ENCODE peak calls at places on chromosomes 13 and 19, in four cellular contexts. One of them, this sample, is unnamed.

GRCh38 chr19:10817291-10818038 is 18.5 kb downstream of the TMED1 start:
- DNase-seq in endothelial cell: no peak
- DNase-seq in heart right ventricle: peak
- DNase-seq in Caco-2: no peak
- DNase-seq in this sample: no peak

GRCh38 chr19:49560358-49560900 is 19.9 kb downstream of the NOSIP start:
- DNase-seq in heart right ventricle: peak
- DNase-seq in Caco-2: no peak
- DNase-seq in endothelial cell: no peak
- DNase-seq in this sample: no peak

GRCh38 chr19:40646564-40647254 is 43.7 kb downstream of the NUMBL start:
- DNase-seq in heart right ventricle: no peak
- DNase-seq in endothelial cell: no peak
- DNase-seq in Caco-2: no peak
- DNase-seq in this sample: no peak

GRCh38 chr13:42405665-42406390 is 133.9 kb downstream of the AKAP11 start:
- DNase-seq in heart right ventricle: no peak
- DNase-seq in endothelial cell: no peak
- DNase-seq in Caco-2: no peak
- DNase-seq in this sample: no peak

GRCh38 chr19:10516671-10517286 is 468 bp downstream of the S1PR5 start:
- DNase-seq in heart right ventricle: no peak
- DNase-seq in endothelial cell: no peak
- DNase-seq in Caco-2: no peak
- DNase-seq in this sample: no peak

GRCh38 chr13:78660130-78660857 is 1.3 kb upstream of the OBI1 start:
- DNase-seq in Caco-2: no peak
- DNase-seq in endothelial cell: peak
- DNase-seq in heart right ventricle: no peak
- DNase-seq in this sample: no peak

GRCh38 chr19:1948676-1949075 is 7.7 kb downstream of the CSNK1G2 start:
- DNase-seq in endothelial cell: no peak
- DNase-seq in heart right ventricle: no peak
- DNase-seq in Caco-2: no peak
- DNase-seq in this sample: no peak

GRCh38 chr13:31328549-31329229 is 128.9 kb downstream of the B3GLCT start:
- DNase-seq in Caco-2: no peak
- DNase-seq in heart right ventricle: no peak
- DNase-seq in endothelial cell: no peak
- DNase-seq in this sample: no peak

GRCh38 chr19:24159707-24160106 is 72.7 kb downstream of the ZNF254 start:
- DNase-seq in heart right ventricle: no peak
- DNase-seq in endothelial cell: no peak
- DNase-seq in Caco-2: peak
- DNase-seq in this sample: no peak

GRCh38 chr19:56477429-56478338 is 539 bp upstream of the ZNF667 start:
- DNase-seq in endothelial cell: peak
- DNase-seq in heart right ventricle: peak
- DNase-seq in Caco-2: no peak
- DNase-seq in this sample: no peak

GRCh38 chr13:105660550-105660949 is 874.9 kb downstream of the EFNB2 start:
- DNase-seq in heart right ventricle: no peak
- DNase-seq in endothelial cell: no peak
- DNase-seq in Caco-2: no peak
- DNase-seq in this sample: no peak

GRCh38 chr13:26946675-26947342 is 186.2 kb upstream of the GPR12 start:
- DNase-seq in heart right ventricle: no peak
- DNase-seq in endothelial cell: no peak
- DNase-seq in Caco-2: peak
- DNase-seq in this sample: no peak

GRCh38 chr19:18460313-18460712 is 22.4 kb upstream of the ISYNA1 start:
- DNase-seq in endothelial cell: no peak
- DNase-seq in heart right ventricle: peak
- DNase-seq in Caco-2: no peak
- DNase-seq in this sample: no peak

GRCh38 chr13:48403929-48404328 is 9.0 kb downstream of the LPAR6 start:
- DNase-seq in heart right ventricle: no peak
- DNase-seq in Caco-2: no peak
- DNase-seq in endothelial cell: no peak
- DNase-seq in this sample: no peak

GRCh38 chr13:73702419-73703071 is 431.7 kb downstream of the KLF12 start:
- DNase-seq in heart right ventricle: no peak
- DNase-seq in endothelial cell: no peak
- DNase-seq in Caco-2: no peak
- DNase-seq in this sample: no peak

GRCh38 chr19:296476-297225 is 5.4 kb upstream of the PLPP2 start:
- DNase-seq in heart right ventricle: no peak
- DNase-seq in Caco-2: no peak
- DNase-seq in endothelial cell: no peak
- DNase-seq in this sample: no peak

GRCh38 chr13:21475115-21475514 is 16.0 kb upstream of the ZDHHC20 start:
- DNase-seq in endothelial cell: no peak
- DNase-seq in heart right ventricle: no peak
- DNase-seq in Caco-2: peak
- DNase-seq in this sample: no peak

GRCh38 chr13:21435710-21436151 is 23.4 kb downstream of the ZDHHC20 start:
- DNase-seq in Caco-2: peak
- DNase-seq in heart right ventricle: peak
- DNase-seq in endothelial cell: no peak
- DNase-seq in this sample: no peak

GRCh38 chr19:7292950-7293794 is 1.0 kb downstream of the INSR start:
- DNase-seq in Caco-2: peak
- DNase-seq in endothelial cell: peak
- DNase-seq in heart right ventricle: peak
- DNase-seq in this sample: peak

GRCh38 chr13:106486287-106486686 is 49.2 kb downstream of the EFNB2 start:
- DNase-seq in heart right ventricle: no peak
- DNase-seq in Caco-2: no peak
- DNase-seq in endothelial cell: no peak
- DNase-seq in this sample: no peak

GRCh38 chr13:95540848-95541247 is 11.7 kb upstream of the CLDN10 start:
- DNase-seq in Caco-2: no peak
- DNase-seq in heart right ventricle: peak
- DNase-seq in endothelial cell: no peak
- DNase-seq in this sample: no peak

GRCh38 chr13:92103673-92104296 is 705.4 kb downstream of the GPC5 start:
- DNase-seq in heart right ventricle: no peak
- DNase-seq in endothelial cell: no peak
- DNase-seq in Caco-2: peak
- DNase-seq in this sample: no peak

GRCh38 chr19:47573076-47574026 is at the start of gene ZNF541:
- DNase-seq in heart right ventricle: peak
- DNase-seq in endothelial cell: no peak
- DNase-seq in Caco-2: no peak
- DNase-seq in this sample: no peak

GRCh38 chr19:18603255-18603957 is 3.2 kb downstream of the CRLF1 start:
- DNase-seq in heart right ventricle: no peak
- DNase-seq in Caco-2: peak
- DNase-seq in endothelial cell: peak
- DNase-seq in this sample: no peak

GRCh38 chr13:50626031-50626643 is 217.4 kb downstream of the DLEU7 start:
- DNase-seq in endothelial cell: no peak
- DNase-seq in Caco-2: no peak
- DNase-seq in heart right ventricle: no peak
- DNase-seq in this sample: no peak

GRCh38 chr13:112134150-112135075 is 67.5 kb downstream of the SOX1 start:
- DNase-seq in Caco-2: no peak
- DNase-seq in endothelial cell: no peak
- DNase-seq in heart right ventricle: no peak
- DNase-seq in this sample: no peak

GRCh38 chr13:64997438-64997837 is 2232.7 kb downstream of the PCDH9 start:
- DNase-seq in Caco-2: no peak
- DNase-seq in heart right ventricle: no peak
- DNase-seq in endothelial cell: no peak
- DNase-seq in this sample: no peak
- TF ChIP-seq CTCF in Caco-2: no peak
- TF ChIP-seq CTCF in heart right ventricle: no peak
- TF ChIP-seq CTCF in endothelial cell: peak
- TF ChIP-seq CTCF in this sample: peak

GRCh38 chr19:19619849-19620210 is 1.3 kb upstream of the PBX4 start:
- DNase-seq in Caco-2: no peak
- DNase-seq in heart right ventricle: no peak
- DNase-seq in endothelial cell: no peak
- DNase-seq in this sample: no peak

GRCh38 chr19:19623383-19623782 is 4.6 kb downstream of the LPAR2 start:
- DNase-seq in Caco-2: no peak
- DNase-seq in heart right ventricle: no peak
- DNase-seq in endothelial cell: no peak
- DNase-seq in this sample: no peak

GRCh38 chr19:19619121-19619848 is 798 bp upstream of the PBX4 start:
- DNase-seq in endothelial cell: no peak
- DNase-seq in Caco-2: no peak
- DNase-seq in heart right ventricle: no peak
- DNase-seq in this sample: no peak

GRCh38 chr19:19615086-19615485 is 3.4 kb downstream of the PBX4 start:
- DNase-seq in Caco-2: no peak
- DNase-seq in endothelial cell: no peak
- DNase-seq in heart right ventricle: no peak
- DNase-seq in this sample: no peak

GRCh38 chr19:19618384-19619051 is at the start of gene PBX4:
- DNase-seq in heart right ventricle: peak
- DNase-seq in endothelial cell: peak
- DNase-seq in Caco-2: peak
- DNase-seq in this sample: peak
- TF ChIP-seq CTCF in heart right ventricle: no peak
- TF ChIP-seq CTCF in endothelial cell: no peak
- TF ChIP-seq CTCF in Caco-2: no peak
- TF ChIP-seq CTCF in this sample: no peak

DNA sequence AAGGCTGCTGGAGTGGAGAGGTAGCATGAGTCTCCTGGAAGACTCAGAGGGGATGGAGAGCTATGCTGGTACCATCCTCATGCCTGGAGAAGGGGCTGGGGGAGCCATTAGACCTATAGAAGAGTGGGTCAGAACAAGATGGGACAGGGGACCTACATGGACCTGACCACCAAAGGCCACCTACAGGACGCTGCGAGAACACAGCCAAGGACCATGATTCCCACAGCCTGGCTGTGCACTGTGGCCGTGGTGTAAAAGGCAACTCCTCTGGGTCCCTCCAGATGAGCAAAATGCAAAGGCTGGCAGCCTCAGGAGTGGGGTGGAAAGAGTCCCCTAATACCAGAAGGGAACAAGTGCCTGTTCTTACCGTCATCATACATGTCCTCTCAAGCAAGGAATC is 216.2 kb downstream of the SLC7A1 start:
- DNase-seq in heart right ventricle: no peak
- DNase-seq in endothelial cell: no peak
- DNase-seq in Caco-2: no peak
- DNase-seq in this sample: no peak
- TF ChIP-seq CTCF in heart right ventricle: no peak
- TF ChIP-seq CTCF in endothelial cell: no peak
- TF ChIP-seq CTCF in Caco-2: no peak
- TF ChIP-seq CTCF in this sample: no peak

GRCh38 chr19:33997690-33998089 is 174.6 kb upstream of the LSM14A start:
- DNase-seq in Caco-2: no peak
- DNase-seq in endothelial cell: no peak
- DNase-seq in heart right ventricle: no peak
- DNase-seq in this sample: no peak
- TF ChIP-seq CTCF in Caco-2: peak
- TF ChIP-seq CTCF in endothelial cell: peak
- TF ChIP-seq CTCF in heart right ventricle: peak
- TF ChIP-seq CTCF in this sample: peak